ENCODE peak calls at places on chromosomes 13 and 19, in ten cellular contexts. R is CD4-positive, CD25-positive, alpha-beta regulatory T cell; C is activated T-helper 1 cell treated with Interleukin-2 at 50 U/mL for 16 hours; X is SW 1271; O is HuH-7.5; H is activated naive CD4-positive, alpha-beta T cell treated with anti-CD3 and anti-CD28 coated beads, Interleukin-2, amount 10 ng/mL, durations not matched to agents 7 days and 5 days; N is body of pancreas; G is cardiac fibroblast; Z is chondrocyte; Q is progenitor cell of endocrine pancreas. W is an unnamed sample.

GRCh38 chr13:114068723-114069322 is 63.6 kb downstream of the RASA3 start:
- DNase-seq in R (no peak), H (no peak), Z (peak; percentile 48), C (no peak), Q (no peak), G (peak; percentile 83), O (no peak), X (no peak), N (peak; percentile 44), W (no peak)

GRCh38 chr19:1038995-1039645 is 787 bp upstream of the ABCA7 start:
- DNase-seq in H (no peak), G (no peak), N (no peak), C (no peak), R (no peak), Z (no peak), X (no peak), Q (no peak), O (no peak), W (no peak)

GRCh38 chr13:26679411-26679810 is 81.2 kb downstream of the GPR12 start:
- DNase-seq in C (no peak), Z (no peak), G (peak; percentile 51), Q (no peak), N (no peak), R (no peak), H (no peak), X (no peak), O (no peak), W (no peak)

GRCh38 chr19:30856786-30857185 is 484.6 kb downstream of the ZNF536 start:
- DNase-seq in N (no peak), X (no peak), H (no peak), Q (no peak), R (no peak), C (no peak), G (no peak), Z (no peak), O (no peak), W (no peak)

GRCh38 chr13:31945202-31945978 is 86.2 kb upstream of the FRY start:
- DNase-seq in Z (no peak), C (no peak), X (no peak), N (peak; percentile 85), R (no peak), O (no peak), G (peak; percentile 68), H (no peak), Q (no peak), W (no peak)

GRCh38 chr19:35689836-35690235 is 14.5 kb upstream of the ZBTB32 start:
- DNase-seq in N (no peak), H (no peak), G (peak; percentile 8), Q (no peak), C (no peak), Z (no peak), O (no peak), R (no peak), X (no peak), W (no peak)

GRCh38 chr19:51607920-51608562 is 22.2 kb downstream of the SIGLEC5 start:
- DNase-seq in O (peak; percentile 47), Z (no peak), H (peak; percentile 85), G (peak; percentile 80), R (no peak), X (no peak), C (no peak), N (peak; percentile 71), Q (peak; percentile 81), W (peak; percentile 97)

GRCh38 chr19:46404039-46404883 is 9.1 kb downstream of the CCDC8 start:
- DNase-seq in G (peak; percentile 61), Q (peak; percentile 49), X (no peak), R (no peak), O (peak; percentile 59), C (no peak), Z (peak; percentile 86), N (peak; percentile 79), H (no peak), W (peak; percentile 41)

GRCh38 chr13:112345826-112346172 is 30.4 kb upstream of the SPACA7 start:
- DNase-seq in X (no peak), N (no peak), O (no peak), Z (peak; percentile 51), R (no peak), Q (no peak), C (no peak), H (no peak), G (no peak), W (no peak)

GRCh38 chr13:49669735-49670309 is 21.5 kb downstream of the EBPL start:
- DNase-seq in Q (peak; percentile 29), O (peak; percentile 59), N (peak; percentile 64), C (no peak), Z (no peak), G (peak; percentile 78), X (peak; percentile 68), R (peak; percentile 6), H (peak; percentile 55), W (peak; percentile 62)

GRCh38 chr13:99366075-99366987 is 59.1 kb upstream of the GPR183 start:
- DNase-seq in H (no peak), Z (no peak), X (no peak), C (no peak), O (no peak), N (no peak), Q (no peak), R (no peak), G (no peak), W (no peak)

GRCh38 chr13:51811046-51811445 is 7.1 kb upstream of the DHRS12 start:
- DNase-seq in Z (no peak), Q (no peak), R (no peak), X (no peak), O (no peak), C (no peak), G (no peak), H (no peak), N (no peak), W (no peak)

GRCh38 chr13:79501538-79502232 is 20.7 kb downstream of the NDFIP2 start:
- DNase-seq in C (no peak), Z (no peak), O (no peak), N (no peak), G (no peak), H (no peak), Q (no peak), R (no peak), X (no peak), W (no peak)

GRCh38 chr19:7983995-7984837 is 21.2 kb downstream of the ELAVL1 start:
- DNase-seq in C (no peak), N (no peak), Q (no peak), Z (peak; percentile 65), G (no peak), O (no peak), X (no peak), R (no peak), H (no peak), W (no peak)

GRCh38 chr19:10603873-10604459 is 16.9 kb upstream of the AP1M2 start:
- DNase-seq in Z (no peak), C (no peak), X (no peak), O (no peak), N (peak; percentile 43), G (peak; percentile 20), H (peak; percentile 50), Q (no peak), R (peak; percentile 73), W (no peak)

GRCh38 chr19:17765069-17765618 is 13.9 kb downstream of the FCHO1 start:
- DNase-seq in H (no peak), C (no peak), Z (no peak), Q (no peak), N (peak; percentile 69), G (no peak), R (no peak), O (no peak), X (peak; percentile 18), W (no peak)

GRCh38 chr13:86174632-86175031 is 375.4 kb upstream of the SLITRK6 start:
- DNase-seq in Q (no peak), Z (no peak), R (no peak), C (no peak), N (no peak), O (no peak), H (no peak), X (peak; percentile 4), G (no peak), W (no peak)

GRCh38 chr19:48490980-48491792 is 20.4 kb downstream of the LMTK3 start:
- DNase-seq in O (peak; percentile 72), X (no peak), G (no peak), N (peak; percentile 48), R (peak; percentile 47), Z (no peak), C (peak; percentile 33), Q (no peak), H (peak; percentile 72), W (no peak)

GRCh38 chr19:7526093-7526929 is 3.9 kb downstream of the MCOLN1 start:
- DNase-seq in N (no peak), G (no peak), C (no peak), X (no peak), H (no peak), Z (no peak), O (no peak), R (no peak), Q (no peak), W (no peak)

GRCh38 chr13:87696458-87696857 is 25.3 kb downstream of the SLITRK5 start:
- DNase-seq in C (no peak), N (no peak), Q (no peak), G (no peak), Z (no peak), X (no peak), R (no peak), H (no peak), O (no peak), W (no peak)

W was measured in endothelial cell.